ENCODE peak calls at places on chromosomes 12 and 14, in eight cellular contexts. C is HCT116, S is SK-N-SH, I is fibroblast of lung, W is neural progenitor cell, D is hepatocyte, H is endothelial cell of umbilical vein, B is OCI-LY7. O is an unnamed sample.

GRCh38 chr12:15601210-15601800 is 187.9 kb downstream of the EPS8 start:
- DNase-seq in W (no peak), B (no peak), C (no peak), H (no peak), S (no peak), D (peak; percentile 13), I (peak; percentile 92), O (no peak)

GRCh38 chr12:111389635-111390034 is 16.1 kb upstream of the SH2B3 start:
- DNase-seq in D (no peak), S (no peak), C (no peak), I (no peak), B (no peak), H (no peak), W (no peak), O (no peak)

GRCh38 chr14:69615471-69616407 is 4.3 kb downstream of the SUSD6 start:
- DNase-seq in W (no peak), I (peak; percentile 81), B (peak; percentile 89), S (no peak), H (peak; percentile 65), D (no peak), C (no peak), O (peak; percentile 91)

GRCh38 chr12:93569656-93570551 is 2.6 kb upstream of the SOCS2 start:
- DNase-seq in I (peak; percentile 76), S (peak; percentile 90), W (peak; percentile 93), D (peak; percentile 93), C (peak; percentile 72), B (peak; percentile 76), H (peak; percentile 74), O (peak; percentile 84)

GRCh38 chr14:51119411-51120051 is 24.6 kb upstream of the TRIM9 start:
- DNase-seq in W (no peak), H (no peak), C (no peak), B (no peak), S (no peak), D (no peak), I (no peak), O (no peak)

GRCh38 chr14:77014004-77014604 is 14.4 kb downstream of the IRF2BPL start:
- DNase-seq in B (no peak), I (peak; percentile 75), D (peak; percentile 75), H (peak; percentile 32), W (peak; percentile 65), C (no peak), S (peak; percentile 71), O (no peak)

GRCh38 chr14:55366271-55366670 is 45.4 kb downstream of the ATG14 start:
- DNase-seq in D (peak; percentile 35), S (no peak), I (peak; percentile 53), H (peak; percentile 9), C (no peak), W (no peak), B (no peak), O (no peak)

GRCh38 chr12:62435337-62436163 is 31.1 kb upstream of the MON2 start:
- DNase-seq in W (peak; percentile 84), C (no peak), H (peak; percentile 52), I (peak; percentile 59), B (peak; percentile 41), D (peak; percentile 80), S (peak; percentile 61), O (peak; percentile 77)

GRCh38 chr14:78974691-78975090 is 804.5 kb downstream of the NRXN3 start:
- DNase-seq in C (no peak), S (no peak), H (peak; percentile 88), I (peak; percentile 90), B (no peak), W (no peak), D (no peak), O (no peak)

DNA sequence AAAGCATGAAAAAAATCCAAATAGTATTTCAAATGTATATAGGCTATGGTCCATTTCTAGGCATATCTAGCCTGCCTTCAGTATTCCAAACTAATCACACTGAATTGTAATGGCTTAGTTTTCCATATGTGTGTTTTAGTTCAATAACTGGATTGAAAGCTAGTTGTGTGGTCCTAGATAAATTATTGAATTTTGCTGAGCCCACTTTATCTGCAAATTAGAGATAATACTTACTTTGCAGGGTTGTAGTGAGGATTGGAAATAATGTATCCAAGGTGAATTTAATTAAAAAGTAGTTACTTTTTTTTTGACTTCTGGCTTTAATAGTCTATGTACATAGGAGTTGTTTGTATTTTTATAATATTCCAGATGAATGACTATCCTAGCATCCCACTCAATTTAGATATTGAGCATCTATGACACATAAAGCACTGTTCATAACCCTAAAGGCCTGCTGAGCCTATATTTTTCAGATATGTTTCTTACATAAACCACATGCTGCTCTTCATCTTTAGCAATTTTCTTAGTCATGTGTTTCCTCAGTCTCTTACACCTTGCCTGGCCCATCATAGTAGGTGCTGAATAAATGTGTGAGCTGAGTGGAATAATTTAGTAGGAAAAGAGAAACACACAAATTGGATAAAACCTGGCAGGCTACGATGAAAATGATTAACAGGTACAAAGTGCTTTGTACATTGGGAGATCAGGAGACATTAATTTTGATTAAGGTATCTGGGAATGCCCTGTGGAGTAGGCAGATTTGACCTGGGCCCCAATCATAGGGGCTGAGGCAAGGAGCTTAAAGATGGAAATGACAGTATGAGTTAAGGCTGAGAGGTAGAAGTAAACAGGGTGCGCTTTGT is 1.1 kb upstream of the ATP23 start:
- DNase-seq in C (no peak), D (no peak), H (no peak), I (no peak), B (peak; percentile 20), W (no peak), S (no peak), O (peak; percentile 53)
- H2AFZ ChIP-seq in C (peak overlapping the region; percentile 55), D (peak overlapping the region; percentile 73), H (peak overlapping the region; percentile 99), I (peak overlapping the region; percentile 100), B (peak overlapping the region; percentile 32), W (peak overlapping the region; percentile 98), S (peak overlapping the region; percentile 93), O (peak overlapping the region; percentile 16)

GRCh38 chr14:104376202-104377140 is 203.1 kb upstream of the C14orf180 start:
- DNase-seq in I (no peak), H (no peak), B (no peak), S (no peak), C (no peak), W (no peak), D (no peak), O (no peak)

GRCh38 chr14:104382361-104383087 is 197.0 kb upstream of the C14orf180 start:
- DNase-seq in H (no peak), S (no peak), W (no peak), I (no peak), B (no peak), D (no peak), C (no peak), O (no peak)

GRCh38 chr14:104375551-104376201 is 203.9 kb upstream of the C14orf180 start:
- DNase-seq in B (no peak), D (no peak), S (no peak), C (no peak), I (no peak), H (no peak), W (no peak), O (no peak)

GRCh38 chr14:104377256-104377655 is 202.3 kb upstream of the C14orf180 start:
- DNase-seq in B (no peak), S (no peak), W (no peak), I (no peak), C (no peak), D (no peak), H (no peak), O (no peak)

DNA sequence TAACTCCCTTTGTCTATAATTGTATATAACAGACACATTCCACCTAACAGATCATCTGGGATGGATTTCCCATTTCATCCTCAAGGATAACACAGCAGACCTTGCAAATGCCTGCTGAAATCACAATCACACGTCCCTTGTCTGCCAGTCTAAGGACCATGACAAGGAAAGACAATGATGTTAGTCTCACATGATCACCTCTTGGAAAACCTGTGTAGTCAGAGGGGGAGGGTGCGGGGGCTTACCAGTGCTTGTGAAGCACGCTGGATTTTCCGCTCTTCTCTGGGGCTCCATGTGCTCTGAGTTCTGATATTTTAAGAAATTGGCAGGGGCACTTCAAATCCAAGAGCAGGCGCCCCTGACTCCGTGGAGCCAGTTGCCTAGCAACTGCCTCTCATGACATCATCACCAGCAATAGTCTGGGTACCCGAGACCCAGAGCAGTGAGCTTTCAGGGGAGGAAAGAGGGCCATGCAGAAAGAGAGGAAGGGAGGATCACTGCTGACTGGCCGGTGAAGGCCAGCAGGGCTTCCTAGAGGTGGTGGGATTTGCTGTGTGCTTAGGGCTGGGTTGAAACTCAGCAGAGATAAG is 200.8 kb upstream of the C14orf180 start:
- DNase-seq in W (peak; percentile 23), B (no peak), I (no peak), S (no peak), C (no peak), H (no peak), D (no peak), O (no peak)
- H3K4me2 ChIP-seq in W (no peak overlapping the region), B (no peak overlapping the region), I (no peak overlapping the region), S (no peak overlapping the region), C (no peak overlapping the region), H (no peak overlapping the region), D (no peak overlapping the region), O (no peak overlapping the region)

DNA sequence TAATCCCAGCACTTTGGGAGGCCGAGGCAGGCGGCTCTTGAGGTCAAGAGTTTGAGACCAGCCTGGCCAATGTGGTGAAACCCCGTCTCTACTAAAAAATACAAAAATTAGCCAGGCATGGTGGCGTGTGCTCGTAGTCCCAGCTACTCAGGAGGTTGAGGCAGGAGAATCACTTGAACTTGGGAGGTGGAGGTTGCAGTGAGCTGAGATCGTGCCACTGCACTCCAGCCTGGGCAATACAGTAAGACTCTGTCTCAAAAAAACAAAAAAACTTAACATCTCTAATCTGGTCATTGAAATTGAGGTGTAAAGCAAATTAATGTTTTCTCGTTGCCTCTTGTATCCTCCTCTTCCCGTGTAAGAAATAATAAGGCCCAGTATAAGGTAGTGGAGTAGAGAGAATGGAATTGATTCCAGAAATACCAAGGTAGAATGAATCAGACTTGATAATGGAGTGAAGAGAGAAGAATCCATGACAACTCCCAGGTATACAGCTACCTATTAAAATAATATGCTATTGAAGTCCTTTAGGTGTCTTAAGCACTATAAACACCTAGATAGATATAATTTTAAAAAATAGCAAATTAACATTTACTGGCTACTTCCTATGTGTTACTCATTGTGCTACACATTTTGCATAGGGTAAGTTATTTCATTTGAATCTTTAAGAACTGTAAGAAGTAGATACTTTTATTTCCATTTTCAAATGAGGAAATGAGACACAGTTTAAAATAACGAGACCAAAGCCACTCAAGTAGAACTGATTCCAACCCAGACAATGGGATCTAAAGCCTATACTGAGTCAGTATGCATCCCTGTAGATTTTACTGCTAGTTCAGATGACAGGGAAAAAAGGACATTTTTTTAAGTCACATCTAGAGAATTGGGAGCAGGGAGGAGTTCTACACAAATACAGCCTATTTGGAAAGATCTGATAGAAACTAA is 23.2 kb downstream of the RAP1B start:
- DNase-seq in C (no peak), B (peak; percentile 49), W (peak; percentile 44), S (no peak), H (no peak), I (no peak), D (no peak), O (peak; percentile 68)
- H2AFZ ChIP-seq in C (no peak overlapping the region), B (no peak overlapping the region), W (no peak overlapping the region), S (no peak overlapping the region), H (no peak overlapping the region), I (no peak overlapping the region), D (no peak overlapping the region), O (no peak overlapping the region)

GRCh38 chr12:95102916-95103671 is 29.7 kb upstream of the NR2C1 start:
- DNase-seq in I (peak; percentile 94), B (peak; percentile 28), S (no peak), D (peak; percentile 13), C (peak; percentile 92), H (peak; percentile 82), W (no peak), O (peak; percentile 67)
- H3K4me2 ChIP-seq in I (no peak overlapping the region), B (peak overlapping the region; percentile 44), S (peak overlapping the region; percentile 41), D (no peak overlapping the region), C (peak overlapping the region; percentile 76), H (peak overlapping the region; percentile 66), W (no peak overlapping the region), O (no peak overlapping the region)